ENCODE peak calls at places on chromosome 19, in five cellular contexts. M is stimulated activated CD8-positive, alpha-beta memory T cell treated with anti-CD3 and anti-CD28 coated beads, Interleukin-4, amount 100 ng/mL, for 48 hours; P is omental fat pad; B is IMR-90; C is brain microvascular endothelial cell. Z is an unnamed sample.

GRCh38 chr19:43743059-43743458 is 11.7 kb downstream of the SMG9 start:
- DNase-seq in B (peak; percentile 57), M (no peak), P (no peak), C (peak; percentile 78), Z (no peak)

GRCh38 chr19:50258918-50259372 is 55.5 kb downstream of the MYH14 start:
- DNase-seq in P (no peak), B (no peak), M (peak; percentile 70), C (no peak), Z (peak; percentile 65)

GRCh38 chr19:33125929-33126388 is 6.0 kb upstream of the WDR88 start:
- DNase-seq in B (peak; percentile 69), M (peak; percentile 66), P (no peak), C (peak; percentile 31), Z (peak; percentile 83)

GRCh38 chr19:38429055-38429810 is 3.2 kb upstream of the RASGRP4 start:
- DNase-seq in M (peak; percentile 43), C (no peak), B (no peak), P (no peak), Z (no peak)

GRCh38 chr19:52898101-52898500 is 666 bp upstream of the ZNF320 start:
- DNase-seq in C (no peak), P (no peak), M (no peak), B (no peak), Z (no peak)

GRCh38 chr19:37778613-37779138 is 710 bp downstream of the ZNF573 start:
- DNase-seq in P (no peak), C (no peak), B (peak; percentile 0), M (no peak), Z (no peak)

GRCh38 chr19:47641891-47642485 is 33.1 kb downstream of the BICRA start:
- DNase-seq in B (no peak), P (no peak), C (no peak), M (no peak), Z (no peak)

GRCh38 chr19:43910884-43911283 is 24.2 kb downstream of the ZNF45 start:
- DNase-seq in B (no peak), P (no peak), M (no peak), C (no peak), Z (no peak)

GRCh38 chr19:17441241-17442135 is 7.0 kb downstream of the TMEM221 start:
- DNase-seq in B (no peak), M (peak; percentile 48), C (no peak), P (no peak), Z (peak; percentile 73)

GRCh38 chr19:43409415-43409814 is 5.3 kb upstream of the TEX101 start:
- DNase-seq in B (no peak), P (no peak), M (no peak), C (no peak), Z (no peak)

GRCh38 chr19:4642625-4643024 is 3.3 kb downstream of the TNFAIP8L1 start:
- DNase-seq in P (no peak), B (no peak), M (no peak), C (no peak), Z (no peak)

GRCh38 chr19:13134626-13135025 is 15.5 kb downstream of the STX10 start:
- DNase-seq in B (no peak), C (no peak), P (no peak), M (no peak), Z (no peak)